ENCODE peak calls at places on chromosome 14, in five cellular contexts. G is aorta, N is A549, D is testis, X is neuronal stem cell. F is an unnamed sample. For H3K9me3, the result is how much of the 10 kb centered on the place peaks cover.

GRCh38 chr14:35533357-35534129 is 421 bp upstream of the INSM2 start:
- DNase-seq in X (peak), G (peak), D (peak), N (peak), F (no peak)

GRCh38 chr14:101813171-101813759 is 51.8 kb downstream of the PPP2R5C start:
- DNase-seq in X (no peak), D (peak), G (no peak), N (no peak), F (no peak)

GRCh38 chr14:50059773-50060629 is 56.4 kb downstream of the VCPKMT start:
- DNase-seq in G (no peak), D (no peak), X (no peak), N (no peak), F (no peak)

GRCh38 chr14:44961151-44961729 is 507 bp downstream of the KLHL28 start:
- DNase-seq in D (peak), N (peak), X (peak), G (peak), F (no peak)

GRCh38 chr14:80787876-80788275 is 153.7 kb downstream of the CEP128 start:
- DNase-seq in G (no peak), X (no peak), N (no peak), D (no peak), F (no peak)

GRCh38 chr14:74419086-74419485 is 6.9 kb downstream of the SYNDIG1L start:
- DNase-seq in D (no peak), G (no peak), N (no peak), X (no peak), F (no peak)

GRCh38 chr14:95365401-95365800 is 45.7 kb upstream of the CLMN start:
- DNase-seq in G (no peak), X (no peak), N (peak), D (no peak), F (no peak)

GRCh38 chr14:69573205-69573840 is 1.3 kb downstream of the CCDC177 start:
- DNase-seq in G (no peak), D (no peak), X (no peak), N (peak), F (no peak)

GRCh38 chr14:41225433-41225832 is 381.2 kb upstream of the LRFN5 start:
- DNase-seq in D (no peak), G (no peak), N (no peak), X (no peak), F (no peak)

GRCh38 chr14:23646648-23647549 is 10.7 kb downstream of the DHRS2 start:
- DNase-seq in N (peak), D (no peak), X (no peak), G (no peak), F (no peak)

GRCh38 chr14:24382103-24382377 is 14.1 kb downstream of the NFATC4 start:
- DNase-seq in G (no peak), N (no peak), X (no peak), D (no peak), F (no peak)

GRCh38 chr14:95406756-95407155 is 87.0 kb upstream of the CLMN start:
- DNase-seq in G (no peak), X (no peak), N (no peak), D (no peak), F (no peak)

GRCh38 chr14:95765016-95765415 is 51.1 kb upstream of the TCL1A start:
- DNase-seq in D (no peak), G (no peak), N (no peak), X (no peak), F (no peak)

GRCh38 chr14:26982071-26982470 is 384.2 kb upstream of the NOVA1 start:
- DNase-seq in D (no peak), N (no peak), G (no peak), X (no peak), F (no peak)

GRCh38 chr14:33404054-33404453 is 465.4 kb downstream of the NPAS3 start:
- DNase-seq in X (no peak), D (no peak), G (no peak), N (no peak), F (no peak)

GRCh38 chr14:32233292-32233691 is 30.2 kb upstream of the RNU6-8 start:
- DNase-seq in X (no peak), N (no peak), D (no peak), G (no peak), F (no peak)

GRCh38 chr14:84885061-84885460 is 644.9 kb upstream of the FLRT2 start:
- DNase-seq in D (no peak), G (no peak), N (no peak), X (no peak), F (no peak)

GRCh38 chr14:67883717-67884116 is 64.1 kb downstream of the RAD51B start:
- DNase-seq in N (peak), D (no peak), G (no peak), X (no peak), F (no peak)

GRCh38 chr14:68523326-68523610 is 269.6 kb downstream of the ZFP36L1 start:
- DNase-seq in N (no peak), X (no peak), G (peak), D (no peak), F (no peak)

GRCh38 chr14:97117693-97118092 is 320.5 kb downstream of the VRK1 start:
- DNase-seq in D (no peak), N (no peak), G (no peak), X (no peak), F (no peak)
- H3K9me3 ChIP-seq in D (under half), N (under half), G (under half), X (under half), F (under half)

DNA sequence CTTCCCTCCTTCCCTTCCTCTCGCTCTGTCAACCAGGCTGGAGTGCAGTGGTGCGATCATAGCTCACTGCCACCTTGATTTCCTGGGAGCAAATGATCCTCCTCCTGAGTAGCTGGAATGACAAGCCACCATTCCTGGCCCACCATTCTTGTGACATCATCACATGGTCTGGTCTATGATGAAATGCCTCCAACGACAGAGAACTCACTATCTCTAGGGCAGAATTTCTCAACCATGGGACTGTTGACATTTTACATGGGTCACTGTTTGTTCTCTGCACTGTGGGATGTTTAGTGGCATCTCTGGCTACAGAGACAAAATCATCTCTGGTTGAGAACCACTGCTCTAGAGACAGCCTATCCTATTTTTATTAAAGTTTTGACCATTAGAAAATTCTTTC is 9.7 kb downstream of the VRK1 start:
- DNase-seq in X (no peak), G (no peak), D (no peak), N (peak), F (no peak)
- H3K27ac ChIP-seq in X (no peak), G (no peak), D (no peak), N (no peak), F (no peak)

DNA sequence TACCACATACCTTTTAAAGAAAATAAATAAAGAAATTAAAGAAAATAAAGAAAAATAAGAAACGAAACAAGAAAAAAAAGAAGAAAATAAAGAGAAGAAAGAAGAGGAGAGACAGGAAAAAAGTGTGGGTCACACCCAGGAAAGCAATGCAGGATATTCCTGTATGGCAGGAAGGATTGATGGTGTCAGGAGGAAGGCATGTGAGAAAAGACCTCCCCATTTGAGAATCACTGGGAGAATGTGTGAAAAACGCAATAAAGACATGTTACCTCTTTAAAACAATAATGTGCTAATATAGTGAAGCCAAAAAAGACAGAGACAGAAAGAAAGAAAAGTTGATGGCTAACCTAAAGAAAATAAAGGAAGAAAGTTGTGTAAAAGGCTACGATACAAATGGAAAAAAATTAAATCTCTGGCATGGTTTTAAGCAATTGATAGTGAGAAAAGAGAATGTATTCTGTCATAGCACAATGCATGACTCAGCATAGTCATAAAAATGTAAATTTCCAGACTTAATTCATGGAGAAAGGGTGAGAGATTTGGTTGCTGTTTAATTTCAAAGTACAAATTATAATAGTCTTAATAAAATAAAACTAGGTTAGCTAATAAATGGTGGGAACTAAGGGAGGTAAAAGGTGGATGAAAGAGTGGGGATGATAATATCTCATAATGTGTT is 24.3 kb upstream of the FOXG1 start:
- DNase-seq in D (no peak), G (no peak), X (no peak), N (no peak), F (no peak)
- H3K9me3 ChIP-seq in D (under half), G (under half), X (under half), N (under half), F (under half)

DNA sequence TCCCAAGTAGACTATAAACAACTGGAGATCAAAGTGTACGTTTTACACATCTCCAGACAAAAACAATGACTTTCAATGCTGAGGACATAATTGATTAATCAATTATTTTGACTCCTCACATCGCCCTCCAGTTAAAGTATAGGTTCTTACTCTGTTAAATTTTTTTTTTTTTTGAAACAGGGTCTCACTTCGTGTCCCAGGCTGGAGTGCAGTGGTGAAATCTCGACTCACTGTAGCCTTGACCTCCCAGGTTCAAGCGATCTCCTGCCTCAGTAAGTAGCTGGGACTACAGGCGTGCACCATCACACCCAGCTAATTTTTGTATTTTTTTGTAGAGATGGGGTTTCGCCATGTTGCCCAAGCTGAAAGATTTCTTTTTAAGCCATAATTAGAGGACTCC is 938 bp upstream of the CCNB1IP1 start:
- DNase-seq in G (no peak), D (no peak), N (no peak), X (no peak), F (no peak)
- H3K27ac ChIP-seq in G (peak), D (no peak), N (no peak), X (no peak), F (peak)

GRCh38 chr14:106372870-106373657 is 846.7 kb downstream of the TMEM121 start:
- DNase-seq in X (no peak), D (peak), N (peak), G (peak), F (no peak)
- H3K9me3 ChIP-seq in X (under half), D (under half), N (under half), G (under half), F (under half)

GRCh38 chr14:72607386-72608125 is 286.3 kb downstream of the DPF3 start:
- DNase-seq in X (no peak), N (no peak), D (no peak), G (no peak), F (no peak)

GRCh38 chr14:72609205-72609916 is 284.5 kb downstream of the DPF3 start:
- DNase-seq in X (no peak), G (no peak), D (no peak), N (no peak), F (no peak)

GRCh38 chr14:72606879-72607278 is 287.0 kb downstream of the DPF3 start:
- DNase-seq in D (no peak), G (no peak), X (no peak), N (no peak), F (no peak)

GRCh38 chr14:72610096-72610830 is 283.6 kb downstream of the DPF3 start:
- DNase-seq in X (no peak), G (no peak), N (no peak), D (no peak), F (no peak)

DNA sequence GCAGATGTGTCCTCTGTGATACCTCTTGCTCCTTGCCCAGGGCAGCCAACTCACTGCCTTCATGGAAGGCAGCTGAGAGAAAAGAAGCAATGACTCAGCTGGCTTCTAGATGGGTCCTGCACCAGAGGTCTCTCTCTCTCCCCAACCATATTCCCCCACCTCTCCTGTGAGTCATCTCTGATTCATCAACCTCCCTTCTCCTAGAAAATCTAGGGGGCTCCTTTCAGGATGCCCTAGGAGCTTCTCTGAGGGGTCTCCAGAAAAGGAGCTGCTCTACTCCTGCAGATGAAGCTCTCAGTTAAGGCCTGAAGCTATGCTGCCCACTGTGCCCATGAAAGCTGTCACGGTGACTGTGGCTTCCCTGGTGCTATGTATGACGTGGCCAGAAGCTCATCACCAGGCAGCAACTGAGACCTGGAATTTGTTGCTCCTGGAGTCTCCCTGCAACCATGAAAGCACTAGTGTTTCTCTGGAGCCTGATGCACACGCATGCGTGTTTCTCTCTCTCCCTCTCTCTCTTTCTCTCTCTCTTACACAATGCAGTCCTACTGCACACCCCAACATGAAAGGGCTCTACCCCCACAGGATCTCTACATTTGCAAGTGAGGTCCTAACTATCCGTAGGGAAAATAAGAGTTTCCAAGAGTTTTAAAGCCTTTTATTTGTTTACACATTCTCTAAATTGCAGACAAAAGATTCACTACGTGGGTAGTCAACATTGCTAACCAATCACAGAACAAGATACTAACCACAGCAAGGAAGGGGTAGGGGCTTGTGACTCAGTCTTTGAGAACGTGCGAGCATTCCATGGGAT is 285.3 kb downstream of the DPF3 start:
- DNase-seq in N (peak), X (no peak), D (no peak), G (no peak), F (no peak)
- H3K27ac ChIP-seq in N (peak), X (no peak), D (no peak), G (no peak), F (no peak)

GRCh38 chr14:103138483-103139370 is 15.5 kb downstream of the TNFAIP2 start:
- DNase-seq in D (no peak), X (no peak), N (no peak), G (peak), F (no peak)

GRCh38 chr14:103142031-103142430 is 18.8 kb downstream of the TNFAIP2 start:
- DNase-seq in G (no peak), N (no peak), X (no peak), D (no peak), F (no peak)

GRCh38 chr14:103141117-103141796 is 18.0 kb downstream of the TNFAIP2 start:
- DNase-seq in X (no peak), D (peak), N (peak), G (no peak), F (no peak)

GRCh38 chr14:103139371-103140016 is 16.2 kb downstream of the TNFAIP2 start:
- DNase-seq in X (no peak), G (no peak), N (no peak), D (no peak), F (no peak)

DNA sequence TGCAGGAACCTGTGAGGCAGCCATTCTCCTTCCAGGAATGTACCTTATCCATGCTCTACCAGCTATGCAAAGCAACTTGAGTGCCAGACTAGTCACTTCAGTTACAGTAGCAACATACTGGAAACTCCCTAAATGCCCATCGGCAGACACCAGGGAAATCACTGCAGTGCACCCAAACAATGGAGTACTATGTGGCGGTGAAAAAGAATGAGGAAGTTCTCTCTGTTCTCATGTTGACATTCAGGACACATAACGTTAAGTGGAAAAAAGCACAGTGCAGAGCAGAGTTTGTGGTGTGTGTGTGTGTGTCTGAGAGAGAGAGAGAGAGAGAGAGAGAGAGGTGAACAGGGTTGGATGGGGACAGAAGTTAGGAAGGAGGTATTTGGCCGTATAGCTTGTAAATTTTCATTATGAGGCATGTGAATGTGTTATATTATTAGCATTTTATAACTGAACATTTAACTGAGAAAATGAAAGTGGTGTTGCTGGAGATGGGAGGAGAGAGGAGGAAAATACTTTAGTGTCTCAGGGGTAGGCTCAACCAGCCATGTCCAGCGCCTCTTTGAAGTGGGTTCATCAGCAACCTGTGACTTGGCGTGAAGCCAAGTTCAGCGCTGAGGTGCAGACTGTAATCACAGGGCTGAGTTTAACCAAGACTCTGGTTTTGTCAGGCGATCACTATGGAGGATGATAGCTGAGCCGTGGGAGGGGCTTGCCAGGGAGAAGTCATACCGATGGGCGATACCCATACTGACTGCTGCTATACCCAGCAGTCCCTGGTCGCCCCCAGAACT is 17.3 kb downstream of the TNFAIP2 start:
- DNase-seq in D (no peak), G (no peak), X (no peak), N (no peak), F (no peak)
- H3K9me3 ChIP-seq in D (under half), G (under half), X (under half), N (under half), F (under half)

DNA sequence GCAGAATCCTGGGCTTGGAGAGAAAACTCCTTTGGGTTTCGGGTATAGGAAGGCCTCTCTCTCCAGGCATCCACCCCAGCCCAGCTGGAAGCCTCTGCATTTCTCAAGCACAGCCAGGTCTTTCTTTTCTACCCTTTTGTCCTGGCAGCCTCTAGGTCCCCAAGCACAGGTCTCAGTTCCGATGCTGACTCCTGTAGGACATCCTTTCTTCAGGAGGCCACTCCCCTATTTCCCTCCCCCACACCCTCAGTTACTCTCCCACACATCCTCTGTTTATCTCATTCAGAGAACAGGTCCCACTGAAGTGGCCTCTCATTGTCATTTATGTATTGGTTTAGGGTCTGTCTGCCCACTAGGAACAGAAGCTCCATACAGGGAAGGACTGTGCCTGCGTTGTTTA is 352.6 kb downstream of the VRK1 start:
- DNase-seq in X (no peak), D (no peak), G (no peak), N (no peak), F (no peak)
- H3K27ac ChIP-seq in X (no peak), D (no peak), G (no peak), N (no peak), F (no peak)